ENCODE peak calls at places on chromosomes 11 and 22, in six cellular contexts. One of them, this sample, is unnamed.
A peak's percentile ranks its signal among the peaks of the same experiment; 100 is the strongest.

GRCh38 chr11:13015753-13016152 is 6.6 kb downstream of the RASSF10 start:
- DNase-seq in tibial nerve: no peak
- DNase-seq in mesendoderm: no peak
- DNase-seq in naive thymus-derived CD4-positive, alpha-beta T cell: no peak
- DNase-seq in thyroid gland: no peak
- DNase-seq in iPS DF 6.9: no peak
- DNase-seq in this sample: no peak

GRCh38 chr11:75639752-75640151 is 29.1 kb downstream of the MAP6 start:
- DNase-seq in tibial nerve: peak; percentile 52
- DNase-seq in mesendoderm: peak; percentile 90
- DNase-seq in naive thymus-derived CD4-positive, alpha-beta T cell: no peak
- DNase-seq in thyroid gland: peak; percentile 97
- DNase-seq in iPS DF 6.9: no peak
- DNase-seq in this sample: peak; percentile 13

GRCh38 chr11:91804057-91804456 is 420.6 kb upstream of the FAT3 start:
- DNase-seq in tibial nerve: no peak
- DNase-seq in mesendoderm: peak; percentile 97
- DNase-seq in naive thymus-derived CD4-positive, alpha-beta T cell: no peak
- DNase-seq in thyroid gland: no peak
- DNase-seq in iPS DF 6.9: peak; percentile 31
- DNase-seq in this sample: no peak

GRCh38 chr11:85725510-85726258 is 39.7 kb upstream of the CCDC89 start:
- DNase-seq in tibial nerve: no peak
- DNase-seq in mesendoderm: peak; percentile 84
- DNase-seq in naive thymus-derived CD4-positive, alpha-beta T cell: no peak
- DNase-seq in thyroid gland: no peak
- DNase-seq in iPS DF 6.9: no peak
- DNase-seq in this sample: no peak

GRCh38 chr11:34065505-34066203 is 14.1 kb downstream of the CAPRIN1 start:
- DNase-seq in tibial nerve: no peak
- DNase-seq in mesendoderm: peak; percentile 45
- DNase-seq in naive thymus-derived CD4-positive, alpha-beta T cell: no peak
- DNase-seq in thyroid gland: no peak
- DNase-seq in iPS DF 6.9: no peak
- DNase-seq in this sample: no peak

GRCh38 chr11:12329169-12329568 is 48.2 kb upstream of the PARVA start:
- DNase-seq in tibial nerve: no peak
- DNase-seq in mesendoderm: no peak
- DNase-seq in naive thymus-derived CD4-positive, alpha-beta T cell: no peak
- DNase-seq in thyroid gland: no peak
- DNase-seq in iPS DF 6.9: no peak
- DNase-seq in this sample: no peak

GRCh38 chr11:134032031-134032430 is 36.8 kb upstream of the JAM3 start:
- DNase-seq in tibial nerve: no peak
- DNase-seq in mesendoderm: no peak
- DNase-seq in naive thymus-derived CD4-positive, alpha-beta T cell: no peak
- DNase-seq in thyroid gland: no peak
- DNase-seq in iPS DF 6.9: no peak
- DNase-seq in this sample: no peak

GRCh38 chr11:126140932-126141291 is 70.5 kb downstream of the RPUSD4 start:
- DNase-seq in tibial nerve: peak; percentile 81
- DNase-seq in mesendoderm: no peak
- DNase-seq in naive thymus-derived CD4-positive, alpha-beta T cell: no peak
- DNase-seq in thyroid gland: peak; percentile 94
- DNase-seq in iPS DF 6.9: no peak
- DNase-seq in this sample: peak; percentile 78

GRCh38 chr11:92272651-92273050 is 48.0 kb downstream of the FAT3 start:
- DNase-seq in tibial nerve: no peak
- DNase-seq in mesendoderm: no peak
- DNase-seq in naive thymus-derived CD4-positive, alpha-beta T cell: no peak
- DNase-seq in thyroid gland: no peak
- DNase-seq in iPS DF 6.9: no peak
- DNase-seq in this sample: no peak

GRCh38 chr11:64086263-64086938 is 50.7 kb downstream of the FLRT1 start:
- DNase-seq in tibial nerve: peak; percentile 36
- DNase-seq in mesendoderm: no peak
- DNase-seq in naive thymus-derived CD4-positive, alpha-beta T cell: no peak
- DNase-seq in thyroid gland: peak; percentile 61
- DNase-seq in iPS DF 6.9: no peak
- DNase-seq in this sample: no peak

GRCh38 chr11:36454991-36455611 is 55.0 kb downstream of the TRAF6 start:
- DNase-seq in tibial nerve: no peak
- DNase-seq in mesendoderm: no peak
- DNase-seq in naive thymus-derived CD4-positive, alpha-beta T cell: no peak
- DNase-seq in thyroid gland: no peak
- DNase-seq in iPS DF 6.9: no peak
- DNase-seq in this sample: no peak

GRCh38 chr11:61908730-61909622 is 8.4 kb downstream of the RAB3IL1 start:
- DNase-seq in tibial nerve: no peak
- DNase-seq in mesendoderm: no peak
- DNase-seq in naive thymus-derived CD4-positive, alpha-beta T cell: no peak
- DNase-seq in thyroid gland: peak; percentile 41
- DNase-seq in iPS DF 6.9: no peak
- DNase-seq in this sample: no peak

GRCh38 chr11:26936109-26936508 is 57.8 kb upstream of the FIBIN start:
- DNase-seq in tibial nerve: no peak
- DNase-seq in mesendoderm: peak; percentile 89
- DNase-seq in naive thymus-derived CD4-positive, alpha-beta T cell: no peak
- DNase-seq in thyroid gland: no peak
- DNase-seq in iPS DF 6.9: no peak
- DNase-seq in this sample: no peak

DNA sequence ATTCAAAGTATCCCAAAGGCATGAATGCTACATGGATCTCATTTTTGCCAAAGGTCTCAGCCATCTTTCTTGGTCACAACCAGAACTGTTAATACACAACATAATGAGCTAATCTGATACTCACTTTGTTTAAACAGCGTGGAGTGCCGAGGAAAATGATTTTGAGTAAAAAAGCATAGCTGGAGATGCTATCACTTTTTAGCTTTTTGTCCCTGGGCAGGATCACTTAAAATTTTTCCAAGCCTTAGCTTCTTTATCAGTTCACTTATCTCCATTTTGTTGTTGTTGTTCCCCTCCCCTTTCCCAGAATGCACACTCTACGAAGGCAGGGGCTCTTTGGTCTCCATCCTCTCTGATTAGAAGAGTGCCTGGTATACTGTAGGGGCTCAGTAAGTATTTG is 229.3 kb upstream of the NARS2 start:
- DNase-seq in tibial nerve: no peak
- DNase-seq in mesendoderm: no peak
- DNase-seq in naive thymus-derived CD4-positive, alpha-beta T cell: no peak
- DNase-seq in thyroid gland: no peak
- DNase-seq in iPS DF 6.9: no peak
- DNase-seq in this sample: no peak
- H3K4me3 ChIP-seq in tibial nerve: no peak overlapping the region
- H3K4me3 ChIP-seq in mesendoderm: no peak overlapping the region
- H3K4me3 ChIP-seq in naive thymus-derived CD4-positive, alpha-beta T cell: no peak overlapping the region
- H3K4me3 ChIP-seq in thyroid gland: no peak overlapping the region
- H3K4me3 ChIP-seq in iPS DF 6.9: no peak overlapping the region
- H3K4me3 ChIP-seq in this sample: no peak overlapping the region

DNA sequence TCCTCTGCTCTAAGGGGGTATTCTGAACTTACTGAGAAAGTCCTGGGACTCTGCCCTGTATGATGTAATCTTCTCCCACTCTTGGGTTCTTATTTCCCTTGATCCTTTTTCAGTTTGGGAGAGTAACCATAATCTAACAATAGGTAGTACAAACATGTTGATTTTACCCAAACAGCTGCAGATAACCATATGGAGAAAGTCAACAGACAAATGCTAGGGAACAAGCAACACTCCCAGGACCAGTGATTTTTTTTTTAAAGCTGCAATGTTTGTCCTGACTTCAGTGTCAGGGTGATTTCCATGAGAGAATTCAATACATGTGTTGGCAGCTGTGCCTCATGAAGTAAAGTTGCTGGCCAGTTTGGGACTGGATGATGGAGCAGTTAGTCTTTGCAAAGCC is 156.5 kb downstream of the FCHSD2 start:
- DNase-seq in tibial nerve: no peak
- DNase-seq in mesendoderm: peak; percentile 14
- DNase-seq in naive thymus-derived CD4-positive, alpha-beta T cell: no peak
- DNase-seq in thyroid gland: no peak
- DNase-seq in iPS DF 6.9: no peak
- DNase-seq in this sample: no peak
- H3K4me3 ChIP-seq in tibial nerve: no peak overlapping the region
- H3K4me3 ChIP-seq in mesendoderm: no peak overlapping the region
- H3K4me3 ChIP-seq in naive thymus-derived CD4-positive, alpha-beta T cell: no peak overlapping the region
- H3K4me3 ChIP-seq in thyroid gland: no peak overlapping the region
- H3K4me3 ChIP-seq in iPS DF 6.9: no peak overlapping the region
- H3K4me3 ChIP-seq in this sample: no peak overlapping the region

DNA sequence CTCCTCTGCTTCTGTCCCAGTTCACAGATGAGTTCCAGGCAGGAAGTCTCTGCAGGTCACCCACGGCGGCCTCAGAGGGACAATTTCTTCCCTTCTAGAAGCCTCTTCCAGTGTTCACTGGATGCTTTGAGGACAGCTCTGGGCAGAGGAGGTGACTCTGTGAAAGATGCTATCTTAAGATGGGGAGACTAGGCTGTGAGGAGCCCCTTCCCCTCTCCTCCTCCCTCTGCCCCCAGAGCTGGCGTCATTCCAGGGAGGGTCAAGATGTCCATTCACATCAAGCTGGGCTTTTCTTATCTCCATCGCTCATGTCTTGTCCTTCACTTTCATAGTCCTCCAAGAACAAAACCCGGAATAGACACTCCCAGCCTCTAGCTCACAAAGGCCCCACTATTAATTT is 3.3 kb downstream of the APLNR start:
- DNase-seq in tibial nerve: no peak
- DNase-seq in mesendoderm: no peak
- DNase-seq in naive thymus-derived CD4-positive, alpha-beta T cell: no peak
- DNase-seq in thyroid gland: no peak
- DNase-seq in iPS DF 6.9: no peak
- DNase-seq in this sample: no peak
- H3K4me3 ChIP-seq in tibial nerve: no peak overlapping the region
- H3K4me3 ChIP-seq in mesendoderm: peak overlapping the region; percentile 53
- H3K4me3 ChIP-seq in naive thymus-derived CD4-positive, alpha-beta T cell: no peak overlapping the region
- H3K4me3 ChIP-seq in thyroid gland: no peak overlapping the region
- H3K4me3 ChIP-seq in iPS DF 6.9: no peak overlapping the region
- H3K4me3 ChIP-seq in this sample: no peak overlapping the region

DNA sequence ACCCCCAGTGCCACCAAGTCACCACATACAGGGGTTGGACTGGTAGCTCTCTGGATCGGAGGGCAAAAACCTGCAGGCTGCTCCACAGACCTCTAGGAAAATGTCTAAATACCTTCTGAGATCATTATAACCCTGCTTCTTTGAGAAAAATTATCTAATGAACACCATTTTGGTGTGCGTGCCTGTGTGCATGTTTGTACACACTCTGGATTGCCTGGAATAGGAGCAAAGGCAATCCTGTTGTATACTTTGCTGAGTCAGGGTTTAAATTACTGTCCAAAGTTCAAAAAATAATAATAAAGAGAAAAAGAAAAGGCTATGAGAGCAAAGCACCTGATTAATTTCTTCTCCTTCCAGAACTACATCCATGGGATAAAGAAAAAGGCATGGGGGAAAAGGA is 11.0 kb downstream of the JAML start:
- DNase-seq in tibial nerve: no peak
- DNase-seq in mesendoderm: no peak
- DNase-seq in naive thymus-derived CD4-positive, alpha-beta T cell: no peak
- DNase-seq in thyroid gland: no peak
- DNase-seq in iPS DF 6.9: no peak
- DNase-seq in this sample: no peak
- H3K4me3 ChIP-seq in tibial nerve: no peak overlapping the region
- H3K4me3 ChIP-seq in mesendoderm: no peak overlapping the region
- H3K4me3 ChIP-seq in naive thymus-derived CD4-positive, alpha-beta T cell: no peak overlapping the region
- H3K4me3 ChIP-seq in thyroid gland: no peak overlapping the region
- H3K4me3 ChIP-seq in iPS DF 6.9: no peak overlapping the region
- H3K4me3 ChIP-seq in this sample: no peak overlapping the region

DNA sequence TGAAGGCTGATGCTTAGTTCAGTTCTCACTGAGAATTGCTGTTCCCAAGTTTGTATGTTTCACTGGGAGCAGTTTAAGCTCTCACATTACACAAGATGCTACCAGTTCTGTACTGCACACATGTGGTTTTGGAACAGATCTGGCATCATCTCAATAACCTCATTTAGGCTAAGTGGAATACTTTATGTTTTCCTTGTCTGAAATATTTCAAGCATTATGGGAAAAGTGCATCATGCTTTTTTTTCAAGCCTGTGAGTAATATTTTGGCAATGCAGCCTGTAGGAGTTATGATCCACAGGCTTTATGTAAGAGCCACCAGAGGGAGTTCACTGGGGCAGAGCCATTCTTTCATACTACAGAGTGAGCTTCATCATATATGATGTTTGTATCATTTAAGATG is 141.5 kb downstream of the OR4C45 start:
- DNase-seq in tibial nerve: no peak
- DNase-seq in mesendoderm: no peak
- DNase-seq in naive thymus-derived CD4-positive, alpha-beta T cell: no peak
- DNase-seq in thyroid gland: no peak
- DNase-seq in iPS DF 6.9: no peak
- DNase-seq in this sample: no peak
- H3K4me3 ChIP-seq in tibial nerve: no peak overlapping the region
- H3K4me3 ChIP-seq in mesendoderm: no peak overlapping the region
- H3K4me3 ChIP-seq in naive thymus-derived CD4-positive, alpha-beta T cell: no peak overlapping the region
- H3K4me3 ChIP-seq in thyroid gland: no peak overlapping the region
- H3K4me3 ChIP-seq in iPS DF 6.9: no peak overlapping the region
- H3K4me3 ChIP-seq in this sample: no peak overlapping the region

GRCh38 chr22:20965888-20966855 is 883 bp upstream of the AIFM3 start:
- DNase-seq in tibial nerve: no peak
- DNase-seq in mesendoderm: no peak
- DNase-seq in naive thymus-derived CD4-positive, alpha-beta T cell: no peak
- DNase-seq in thyroid gland: no peak
- DNase-seq in iPS DF 6.9: no peak
- DNase-seq in this sample: no peak

GRCh38 chr22:20965104-20965887 is 1.8 kb upstream of the AIFM3 start:
- DNase-seq in tibial nerve: no peak
- DNase-seq in mesendoderm: no peak
- DNase-seq in naive thymus-derived CD4-positive, alpha-beta T cell: no peak
- DNase-seq in thyroid gland: peak; percentile 24
- DNase-seq in iPS DF 6.9: no peak
- DNase-seq in this sample: no peak

GRCh38 chr22:20964090-20964798 is 2.8 kb upstream of the AIFM3 start:
- DNase-seq in tibial nerve: no peak
- DNase-seq in mesendoderm: no peak
- DNase-seq in naive thymus-derived CD4-positive, alpha-beta T cell: no peak
- DNase-seq in thyroid gland: no peak
- DNase-seq in iPS DF 6.9: no peak
- DNase-seq in this sample: no peak

GRCh38 chr22:20963201-20964052 is 3.6 kb upstream of the AIFM3 start:
- DNase-seq in tibial nerve: no peak
- DNase-seq in mesendoderm: no peak
- DNase-seq in naive thymus-derived CD4-positive, alpha-beta T cell: no peak
- DNase-seq in thyroid gland: no peak
- DNase-seq in iPS DF 6.9: no peak
- DNase-seq in this sample: no peak

GRCh38 chr22:20964799-20965103 is 2.3 kb upstream of the AIFM3 start:
- DNase-seq in tibial nerve: no peak
- DNase-seq in mesendoderm: no peak
- DNase-seq in naive thymus-derived CD4-positive, alpha-beta T cell: no peak
- DNase-seq in thyroid gland: no peak
- DNase-seq in iPS DF 6.9: no peak
- DNase-seq in this sample: no peak
- H3K4me3 ChIP-seq in tibial nerve: no peak overlapping the region
- H3K4me3 ChIP-seq in mesendoderm: no peak overlapping the region
- H3K4me3 ChIP-seq in naive thymus-derived CD4-positive, alpha-beta T cell: no peak overlapping the region
- H3K4me3 ChIP-seq in thyroid gland: no peak overlapping the region
- H3K4me3 ChIP-seq in iPS DF 6.9: no peak overlapping the region
- H3K4me3 ChIP-seq in this sample: peak overlapping the region; percentile 27

GRCh38 chr11:60719406-60719805 is 5.1 kb upstream of the MS4A18 start:
- DNase-seq in tibial nerve: no peak
- DNase-seq in mesendoderm: no peak
- DNase-seq in naive thymus-derived CD4-positive, alpha-beta T cell: no peak
- DNase-seq in thyroid gland: no peak
- DNase-seq in iPS DF 6.9: no peak
- DNase-seq in this sample: peak; percentile 37
- H3K4me3 ChIP-seq in tibial nerve: no peak overlapping the region
- H3K4me3 ChIP-seq in mesendoderm: no peak overlapping the region
- H3K4me3 ChIP-seq in naive thymus-derived CD4-positive, alpha-beta T cell: no peak overlapping the region
- H3K4me3 ChIP-seq in thyroid gland: no peak overlapping the region
- H3K4me3 ChIP-seq in iPS DF 6.9: no peak overlapping the region
- H3K4me3 ChIP-seq in this sample: no peak overlapping the region

This sample was measured in prostate gland.